ENCODE peak calls at places on chromosomes 7 and 10, in eight cellular contexts. C is ACHN; R is COR-L47; S is M059J; B is cardiac fibroblast; Q is activated CD4-positive, alpha-beta T cell treated with anti-CD3 and anti-CD28 coated beads, Interleukin-2, amount 50 U/mL, for 24 hours; L is iPS-NIHi11; J is midbrain. P is an unnamed sample.

GRCh38 chr7:130941322-130942210 is 207.6 kb upstream of the KLF14 start:
- DNase-seq in C (peak; percentile 70), R (no peak), S (peak; percentile 91), B (peak; percentile 54), Q (no peak), L (no peak), J (peak; percentile 31), P (no peak)

GRCh38 chr7:92794386-92794785 is 42.0 kb downstream of the CDK6 start:
- DNase-seq in C (no peak), R (no peak), S (no peak), B (no peak), Q (no peak), L (no peak), J (no peak), P (no peak)

GRCh38 chr7:74401137-74401859 is 52.4 kb upstream of the GTF2IRD1 start:
- DNase-seq in C (peak; percentile 77), R (peak; percentile 30), S (peak; percentile 64), B (peak; percentile 61), Q (peak; percentile 52), L (peak; percentile 86), J (peak; percentile 74), P (peak; percentile 84)

GRCh38 chr7:47804767-47805545 is 143.3 kb downstream of the PKD1L1 start:
- DNase-seq in C (no peak), R (no peak), S (peak; percentile 41), B (no peak), Q (no peak), L (no peak), J (no peak), P (no peak)

GRCh38 chr10:128220011-128220410 is 93.8 kb upstream of the MKI67 start:
- DNase-seq in C (no peak), R (no peak), S (no peak), B (no peak), Q (no peak), L (no peak), J (no peak), P (no peak)

GRCh38 chr10:75643405-75643804 is 212.0 kb downstream of the LRMDA start:
- DNase-seq in C (no peak), R (no peak), S (no peak), B (no peak), Q (no peak), L (no peak), J (no peak), P (no peak)

GRCh38 chr10:83908506-83908905 is 230.8 kb upstream of the GHITM start:
- DNase-seq in C (no peak), R (no peak), S (no peak), B (no peak), Q (no peak), L (no peak), J (no peak), P (no peak)

GRCh38 chr7:135704698-135705097 is 23.3 kb downstream of the SLC13A4 start:
- DNase-seq in C (no peak), R (no peak), S (no peak), B (no peak), Q (no peak), L (no peak), J (no peak), P (no peak)

GRCh38 chr7:155009570-155010157 is 6.7 kb upstream of the PAXIP1 start:
- DNase-seq in C (peak; percentile 38), R (no peak), S (peak; percentile 20), B (no peak), Q (no peak), L (peak; percentile 19), J (no peak), P (no peak)

GRCh38 chr7:47371733-47372368 is 210.1 kb downstream of the TNS3 start:
- DNase-seq in C (no peak), R (peak; percentile 96), S (peak; percentile 13), B (peak; percentile 56), Q (no peak), L (peak; percentile 71), J (peak; percentile 16), P (peak; percentile 49)

GRCh38 chr7:138891446-138891810 is 89.8 kb downstream of the KIAA1549 start:
- DNase-seq in C (no peak), R (no peak), S (no peak), B (peak; percentile 44), Q (no peak), L (no peak), J (no peak), P (no peak)

GRCh38 chr10:124657806-124658205 is 86.4 kb downstream of the FAM53B start:
- DNase-seq in C (no peak), R (no peak), S (peak; percentile 8), B (peak; percentile 36), Q (no peak), L (no peak), J (no peak), P (no peak)

GRCh38 chr7:93725954-93726353 is 151.4 kb upstream of the CALCR start:
- DNase-seq in C (no peak), R (no peak), S (no peak), B (no peak), Q (no peak), L (no peak), J (no peak), P (no peak)

GRCh38 chr10:30858499-30858898 is 173.2 kb downstream of the ZNF438 start:
- DNase-seq in C (no peak), R (no peak), S (no peak), B (peak; percentile 82), Q (no peak), L (no peak), J (no peak), P (no peak)

GRCh38 chr10:128152741-128153583 is 26.7 kb upstream of the MKI67 start:
- DNase-seq in C (no peak), R (no peak), S (no peak), B (no peak), Q (no peak), L (peak; percentile 70), J (no peak), P (peak; percentile 30)

GRCh38 chr7:98541101-98541500 is 76.0 kb upstream of the NPTX2 start:
- DNase-seq in C (no peak), R (no peak), S (no peak), B (no peak), Q (no peak), L (no peak), J (no peak), P (no peak)

GRCh38 chr7:5200561-5201235 is 10.7 kb downstream of the WIPI2 start:
- DNase-seq in C (no peak), R (no peak), S (no peak), B (no peak), Q (no peak), L (no peak), J (no peak), P (no peak)

GRCh38 chr7:148883233-148884048 is 650 bp downstream of the EZH2 start:
- DNase-seq in C (peak; percentile 39), R (peak; percentile 48), S (peak; percentile 31), B (peak; percentile 3), Q (peak; percentile 27), L (peak; percentile 47), J (peak; percentile 2), P (peak; percentile 66)

GRCh38 chr7:130960208-130960988 is 226.4 kb upstream of the KLF14 start:
- DNase-seq in C (peak; percentile 99), R (no peak), S (peak; percentile 99), B (peak; percentile 97), Q (no peak), L (no peak), J (no peak), P (no peak)

GRCh38 chr10:73812662-73813061 is 1.3 kb upstream of the NDST2 start:
- DNase-seq in C (no peak), R (no peak), S (no peak), B (no peak), Q (no peak), L (no peak), J (no peak), P (no peak)

GRCh38 chr7:81949306-81949705 is 179.5 kb upstream of the HGF start:
- DNase-seq in C (no peak), R (no peak), S (no peak), B (peak; percentile 26), Q (no peak), L (no peak), J (no peak), P (no peak)

GRCh38 chr10:77643795-77644468 is 6.3 kb upstream of the KCNMA1 start:
- DNase-seq in C (peak; percentile 80), R (peak; percentile 17), S (peak; percentile 65), B (peak; percentile 79), Q (peak; percentile 4), L (peak; percentile 71), J (no peak), P (peak; percentile 24)

GRCh38 chr10:58153751-58154150 is 113.9 kb downstream of the IPMK start:
- DNase-seq in C (no peak), R (no peak), S (no peak), B (peak; percentile 11), Q (no peak), L (no peak), J (no peak), P (no peak)

GRCh38 chr7:43954524-43955228 is 28.4 kb downstream of the UBE2D4 start:
- DNase-seq in C (peak; percentile 66), R (peak; percentile 12), S (peak; percentile 74), B (peak; percentile 65), Q (no peak), L (peak; percentile 76), J (peak; percentile 41), P (peak; percentile 10)

GRCh38 chr10:95560288-95561199 is 627 bp downstream of the SORBS1 start:
- DNase-seq in C (peak; percentile 24), R (peak; percentile 20), S (peak; percentile 25), B (peak; percentile 53), Q (no peak), L (peak; percentile 65), J (no peak), P (peak; percentile 45)

GRCh38 chr10:97188234-97188847 is 2.6 kb upstream of the SLIT1 start:
- DNase-seq in C (no peak), R (peak; percentile 63), S (no peak), B (no peak), Q (no peak), L (no peak), J (peak; percentile 51), P (no peak)

GRCh38 chr7:26549281-26549943 is 257.8 kb downstream of the SNX10 start:
- DNase-seq in C (peak; percentile 81), R (no peak), S (peak; percentile 95), B (no peak), Q (no peak), L (no peak), J (no peak), P (no peak)

GRCh38 chr7:2754086-2754485 is 66.1 kb downstream of the AMZ1 start:
- DNase-seq in C (no peak), R (no peak), S (no peak), B (peak; percentile 39), Q (no peak), L (no peak), J (peak; percentile 21), P (no peak)

GRCh38 chr7:19390795-19391194 is 245.6 kb upstream of the FERD3L start:
- DNase-seq in C (no peak), R (no peak), S (no peak), B (no peak), Q (no peak), L (no peak), J (no peak), P (no peak)

GRCh38 chr7:22005151-22005550 is 59.5 kb upstream of the CDCA7L start:
- DNase-seq in C (no peak), R (no peak), S (no peak), B (no peak), Q (no peak), L (no peak), J (no peak), P (no peak)

GRCh38 chr10:132146941-132147915 is 39.5 kb upstream of the DPYSL4 start:
- DNase-seq in C (no peak), R (no peak), S (no peak), B (no peak), Q (no peak), L (no peak), J (no peak), P (no peak)

GRCh38 chr10:26550774-26551526 is 112.8 kb downstream of the APBB1IP start:
- DNase-seq in C (no peak), R (no peak), S (no peak), B (no peak), Q (no peak), L (peak; percentile 48), J (no peak), P (no peak)

GRCh38 chr10:68900427-68901105 is 549 bp upstream of the DDX50 start:
- DNase-seq in C (no peak), R (no peak), S (peak; percentile 61), B (no peak), Q (no peak), L (no peak), J (peak; percentile 79), P (no peak)

GRCh38 chr7:36600869-36601530 is 123.3 kb downstream of the AOAH start:
- DNase-seq in C (peak; percentile 79), R (no peak), S (peak; percentile 85), B (peak; percentile 6), Q (peak; percentile 29), L (no peak), J (no peak), P (no peak)

P was measured in nephron progenitor cell.